ENCODE peak calls at places on chromosome 22, in ten cellular contexts. S is transverse colon, Z is psoas muscle, I is OCI-LY7, F is B cell, Q is type B pancreatic cell, L is endothelial cell, W is AG10803, J is HFF-Myc, M is HCT116. D is an unnamed sample.

GRCh38 chr22:29037340-29037932 is 24.2 kb downstream of the C22orf31 start:
- DNase-seq in Q (no peak), F (no peak), L (no peak), J (no peak), I (no peak), Z (no peak), M (no peak), S (no peak), W (no peak), D (no peak)

GRCh38 chr22:27752771-27753170 is 48.8 kb downstream of the MN1 start:
- DNase-seq in M (no peak), Z (peak; percentile 74), W (peak; percentile 75), I (no peak), S (no peak), J (no peak), Q (no peak), F (no peak), L (no peak), D (no peak)

GRCh38 chr22:28923826-28924732 is 40.7 kb downstream of the ZNRF3 start:
- DNase-seq in I (no peak), W (no peak), S (peak; percentile 38), F (no peak), M (peak; percentile 55), L (no peak), Z (peak; percentile 61), Q (peak; percentile 78), J (no peak), D (no peak)

GRCh38 chr22:41234815-41235687 is 5.7 kb downstream of the CHADL start:
- DNase-seq in Z (no peak), Q (no peak), S (no peak), F (no peak), M (no peak), I (no peak), W (no peak), J (no peak), L (no peak), D (no peak)

GRCh38 chr22:20581503-20582170 is 74.2 kb downstream of the MED15 start:
- DNase-seq in Z (no peak), F (no peak), Q (no peak), I (no peak), L (no peak), S (no peak), M (no peak), W (no peak), J (no peak), D (no peak)

GRCh38 chr22:50308597-50308935 is 1.1 kb upstream of the PLXNB2 start:
- DNase-seq in S (peak; percentile 78), W (peak; percentile 88), F (no peak), L (peak; percentile 48), Q (no peak), I (no peak), M (no peak), Z (peak; percentile 82), J (no peak), D (no peak)

GRCh38 chr22:39306456-39307361 is 12.7 kb downstream of the RPL3 start:
- DNase-seq in W (no peak), Z (no peak), S (peak; percentile 45), F (peak; percentile 52), Q (no peak), L (peak; percentile 55), J (no peak), M (no peak), I (peak; percentile 50), D (no peak)

GRCh38 chr22:27620367-27621154 is 181.0 kb downstream of the MN1 start:
- DNase-seq in I (no peak), S (no peak), F (no peak), M (no peak), Q (no peak), Z (no peak), L (no peak), W (no peak), J (no peak), D (no peak)

GRCh38 chr22:47587361-47587760 is 824.9 kb downstream of the TBC1D22A start:
- DNase-seq in I (no peak), L (no peak), Z (no peak), F (no peak), M (no peak), Q (peak; percentile 16), W (no peak), J (no peak), S (no peak), D (peak; percentile 65)

GRCh38 chr22:19824197-19825015 is 30.3 kb downstream of the GNB1L start:
- DNase-seq in Q (peak; percentile 68), I (no peak), Z (no peak), S (no peak), W (no peak), J (no peak), L (peak; percentile 1), M (no peak), F (no peak), D (peak; percentile 78)

GRCh38 chr22:46038516-46039430 is 61.8 kb upstream of the WNT7B start:
- DNase-seq in W (no peak), M (no peak), S (no peak), Q (no peak), F (no peak), I (no peak), Z (no peak), L (no peak), J (no peak), D (no peak)

GRCh38 chr22:37824674-37825641 is 1.8 kb downstream of the GALR3 start:
- DNase-seq in M (no peak), I (no peak), Q (no peak), L (no peak), W (no peak), Z (no peak), F (no peak), S (no peak), J (no peak), D (no peak)

GRCh38 chr22:50256258-50256862 is 5.1 kb downstream of the MAPK12 start:
- DNase-seq in J (no peak), Q (no peak), W (no peak), I (no peak), M (no peak), S (no peak), Z (no peak), L (no peak), F (no peak), D (no peak)

GRCh38 chr22:36816635-36817428 is at the start of gene PVALB:
- DNase-seq in S (no peak), M (no peak), I (no peak), Z (peak; percentile 32), Q (no peak), J (no peak), W (no peak), F (no peak), L (peak; percentile 45), D (peak; percentile 86)

GRCh38 chr22:43956383-43956782 is 1.1 kb downstream of the SAMM50 start:
- DNase-seq in M (no peak), W (no peak), F (no peak), J (no peak), Z (no peak), Q (no peak), I (no peak), S (no peak), L (no peak), D (no peak)

GRCh38 chr22:43955883-43956286 is 643 bp downstream of the SAMM50 start:
- DNase-seq in L (no peak), M (no peak), W (peak; percentile 12), S (no peak), J (no peak), F (peak; percentile 58), I (peak; percentile 63), Q (no peak), Z (no peak), D (no peak)

GRCh38 chr22:43956805-43957463 is 1.7 kb downstream of the SAMM50 start:
- DNase-seq in W (no peak), L (no peak), J (no peak), M (no peak), F (no peak), Q (no peak), I (no peak), S (no peak), Z (peak; percentile 39), D (no peak)

GRCh38 chr22:43953988-43954771 is 1.1 kb upstream of the SAMM50 start:
- DNase-seq in J (no peak), Z (no peak), W (no peak), F (peak; percentile 39), Q (no peak), M (no peak), S (no peak), I (peak; percentile 19), L (no peak), D (no peak)

DNA sequence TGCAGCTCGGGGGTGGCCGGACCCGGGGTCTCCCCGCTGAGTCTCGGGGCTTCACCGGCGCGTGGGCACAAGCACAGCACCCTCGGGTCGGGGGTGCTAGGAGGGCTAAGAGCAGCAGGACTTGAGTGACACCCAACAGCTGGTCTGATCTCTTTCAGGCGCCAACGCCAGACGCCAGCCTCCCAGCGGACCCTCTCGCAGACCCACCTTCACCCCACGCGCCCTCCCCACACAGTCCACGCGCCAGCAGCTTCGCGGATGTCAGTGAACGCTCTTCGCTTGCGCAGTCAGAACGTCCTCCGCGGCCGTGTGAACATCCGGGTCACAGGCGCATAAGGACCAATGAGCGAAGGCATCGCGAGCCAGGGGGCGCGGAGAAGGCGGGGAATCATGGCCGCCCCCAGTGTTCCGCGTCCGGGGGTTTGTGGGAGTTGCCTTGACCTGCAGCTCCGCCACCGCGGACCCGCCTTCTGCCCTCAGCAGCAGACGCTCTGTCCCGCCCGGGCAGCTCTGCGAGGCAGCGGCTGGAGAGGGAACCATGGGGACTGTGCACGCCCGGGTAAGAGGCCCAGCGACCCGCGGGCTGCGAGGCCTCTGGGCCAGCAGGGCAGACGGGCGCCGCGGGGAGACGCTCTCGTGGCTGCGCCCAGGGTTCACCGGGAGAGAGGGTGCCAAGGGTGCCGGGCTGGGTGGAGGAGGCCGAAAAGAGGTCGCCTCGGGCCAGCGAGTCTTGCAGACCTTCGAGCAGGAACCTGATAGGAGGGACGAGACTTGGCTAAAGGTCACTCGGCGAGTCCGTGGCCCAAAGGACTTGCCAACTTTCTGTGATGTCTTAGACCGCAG is at the start of gene SAMM50:
- DNase-seq in L (peak; percentile 89), Q (peak; percentile 91), W (peak; percentile 88), I (peak; percentile 93), Z (peak; percentile 95), F (peak; percentile 91), M (peak; percentile 81), S (peak; percentile 94), J (peak; percentile 73), D (peak; percentile 94)
- TF ChIP-seq CTCF in L (no peak), Q (no peak), W (no peak), I (peak; percentile 29), Z (no peak), F (no peak), M (no peak), S (no peak), J (no peak), D (peak; percentile 1)

GRCh38 chr22:23675502-23676415 is 15.1 kb upstream of the RGL4 start:
- DNase-seq in J (no peak), S (peak; percentile 60), W (peak; percentile 27), Q (no peak), L (no peak), I (peak; percentile 15), F (no peak), M (no peak), Z (no peak), D (no peak)
- TF ChIP-seq CTCF in J (no peak), S (no peak), W (no peak), Q (no peak), L (no peak), I (no peak), F (no peak), M (no peak), Z (no peak), D (no peak)

GRCh38 chr22:21646608-21647590 is 4.8 kb downstream of the SDF2L1 start:
- DNase-seq in S (peak; percentile 86), Z (peak; percentile 69), L (peak; percentile 75), Q (no peak), M (peak; percentile 66), I (peak; percentile 89), W (peak; percentile 74), F (peak; percentile 84), J (peak; percentile 71), D (peak; percentile 89)
- TF ChIP-seq CTCF in S (peak; percentile 84), Z (peak; percentile 89), L (peak; percentile 77), Q (peak; percentile 88), M (peak; percentile 88), I (peak; percentile 91), W (peak; percentile 95), F (peak; percentile 89), J (peak; percentile 88), D (peak; percentile 87)

GRCh38 chr22:49104434-49104833 is 723.2 kb downstream of the BRD1 start:
- DNase-seq in W (no peak), Q (no peak), J (no peak), F (no peak), L (no peak), Z (no peak), I (no peak), S (no peak), M (no peak), D (no peak)
- TF ChIP-seq CTCF in W (no peak), Q (no peak), J (no peak), F (no peak), L (no peak), Z (no peak), I (no peak), S (no peak), M (no peak), D (no peak)

D was measured in osteocyte.